ENCODE peak calls at places on chromosomes 5 and 9, in seven cellular contexts. One of them, this sample, is unnamed.

GRCh38 chr9:89878687-89879086 is 273.9 kb downstream of the GADD45G start:
- DNase-seq in ovary: peak; percentile 16
- DNase-seq in NB4: no peak
- DNase-seq in stomach: peak; percentile 48
- DNase-seq in prostate gland: peak; percentile 90
- DNase-seq in lower leg skin: peak; percentile 68
- DNase-seq in Peyer's patch: peak; percentile 61
- DNase-seq in this sample: peak; percentile 62

GRCh38 chr5:138770977-138771376 is 17.8 kb downstream of the CTNNA1 start:
- DNase-seq in prostate gland: no peak
- DNase-seq in Peyer's patch: no peak
- DNase-seq in NB4: no peak
- DNase-seq in stomach: no peak
- DNase-seq in ovary: no peak
- DNase-seq in lower leg skin: no peak
- DNase-seq in this sample: no peak

GRCh38 chr5:146758898-146759297 is 119.7 kb downstream of the PPP2R2B start:
- DNase-seq in lower leg skin: no peak
- DNase-seq in ovary: no peak
- DNase-seq in prostate gland: no peak
- DNase-seq in Peyer's patch: no peak
- DNase-seq in stomach: no peak
- DNase-seq in NB4: no peak
- DNase-seq in this sample: no peak

GRCh38 chr5:92470770-92471169 is 1087.7 kb upstream of the ARRDC3 start:
- DNase-seq in prostate gland: no peak
- DNase-seq in Peyer's patch: no peak
- DNase-seq in lower leg skin: no peak
- DNase-seq in ovary: no peak
- DNase-seq in stomach: no peak
- DNase-seq in NB4: no peak
- DNase-seq in this sample: no peak

GRCh38 chr5:93649234-93649900 is 66.3 kb downstream of the NR2F1 start:
- DNase-seq in Peyer's patch: no peak
- DNase-seq in stomach: no peak
- DNase-seq in prostate gland: no peak
- DNase-seq in ovary: no peak
- DNase-seq in lower leg skin: no peak
- DNase-seq in NB4: no peak
- DNase-seq in this sample: no peak

GRCh38 chr5:78504726-78505431 is 143.7 kb downstream of the LHFPL2 start:
- DNase-seq in lower leg skin: peak; percentile 86
- DNase-seq in NB4: no peak
- DNase-seq in stomach: peak; percentile 71
- DNase-seq in ovary: peak; percentile 77
- DNase-seq in prostate gland: peak; percentile 56
- DNase-seq in Peyer's patch: peak; percentile 78
- DNase-seq in this sample: peak; percentile 52

GRCh38 chr5:5645891-5646290 is 223.4 kb downstream of the ICE1 start:
- DNase-seq in NB4: no peak
- DNase-seq in stomach: no peak
- DNase-seq in lower leg skin: no peak
- DNase-seq in prostate gland: no peak
- DNase-seq in ovary: no peak
- DNase-seq in Peyer's patch: no peak
- DNase-seq in this sample: no peak

GRCh38 chr9:107275530-107275929 is 7.5 kb upstream of the RAD23B start:
- DNase-seq in NB4: no peak
- DNase-seq in lower leg skin: no peak
- DNase-seq in ovary: no peak
- DNase-seq in stomach: no peak
- DNase-seq in Peyer's patch: no peak
- DNase-seq in prostate gland: no peak
- DNase-seq in this sample: no peak

GRCh38 chr9:133726401-133727276 is 11.5 kb downstream of the SARDH start:
- DNase-seq in prostate gland: peak; percentile 51
- DNase-seq in ovary: peak; percentile 50
- DNase-seq in lower leg skin: no peak
- DNase-seq in stomach: peak; percentile 52
- DNase-seq in Peyer's patch: peak; percentile 63
- DNase-seq in NB4: peak; percentile 58
- DNase-seq in this sample: no peak

GRCh38 chr5:160083012-160083436 is 36.2 kb downstream of the PWWP2A start:
- DNase-seq in stomach: no peak
- DNase-seq in NB4: no peak
- DNase-seq in lower leg skin: no peak
- DNase-seq in ovary: no peak
- DNase-seq in prostate gland: no peak
- DNase-seq in Peyer's patch: no peak
- DNase-seq in this sample: no peak

GRCh38 chr9:86713456-86713855 is 233.8 kb downstream of the GAS1 start:
- DNase-seq in stomach: no peak
- DNase-seq in Peyer's patch: no peak
- DNase-seq in NB4: no peak
- DNase-seq in ovary: no peak
- DNase-seq in lower leg skin: no peak
- DNase-seq in prostate gland: no peak
- DNase-seq in this sample: no peak

GRCh38 chr5:157710887-157711286 is 20.3 kb upstream of the THG1L start:
- DNase-seq in stomach: no peak
- DNase-seq in lower leg skin: no peak
- DNase-seq in Peyer's patch: no peak
- DNase-seq in ovary: no peak
- DNase-seq in NB4: no peak
- DNase-seq in prostate gland: no peak
- DNase-seq in this sample: no peak

GRCh38 chr5:107875834-107876233 is 205.1 kb upstream of the EFNA5 start:
- DNase-seq in lower leg skin: peak; percentile 15
- DNase-seq in NB4: no peak
- DNase-seq in stomach: no peak
- DNase-seq in ovary: no peak
- DNase-seq in Peyer's patch: no peak
- DNase-seq in prostate gland: no peak
- DNase-seq in this sample: no peak

GRCh38 chr9:123689701-123690428 is 240.1 kb downstream of the DENND1A start:
- DNase-seq in lower leg skin: no peak
- DNase-seq in prostate gland: no peak
- DNase-seq in stomach: no peak
- DNase-seq in ovary: no peak
- DNase-seq in Peyer's patch: no peak
- DNase-seq in NB4: no peak
- DNase-seq in this sample: no peak

GRCh38 chr9:93665566-93666278 is 89.3 kb downstream of the PHF2 start:
- DNase-seq in prostate gland: no peak
- DNase-seq in NB4: no peak
- DNase-seq in Peyer's patch: peak; percentile 42
- DNase-seq in stomach: no peak
- DNase-seq in ovary: no peak
- DNase-seq in lower leg skin: no peak
- DNase-seq in this sample: peak; percentile 46

GRCh38 chr5:2260211-2260985 is 377.7 kb upstream of the IRX4 start:
- DNase-seq in ovary: no peak
- DNase-seq in stomach: no peak
- DNase-seq in lower leg skin: no peak
- DNase-seq in NB4: no peak
- DNase-seq in Peyer's patch: no peak
- DNase-seq in prostate gland: no peak
- DNase-seq in this sample: no peak

GRCh38 chr5:154038241-154038603 is 488 bp downstream of the FAM114A2 start:
- DNase-seq in lower leg skin: no peak
- DNase-seq in Peyer's patch: peak; percentile 61
- DNase-seq in NB4: peak; percentile 61
- DNase-seq in prostate gland: peak; percentile 16
- DNase-seq in ovary: no peak
- DNase-seq in stomach: no peak
- DNase-seq in this sample: peak; percentile 53

GRCh38 chr9:88953401-88954029 is 37.8 kb upstream of the S1PR3 start:
- DNase-seq in prostate gland: no peak
- DNase-seq in Peyer's patch: no peak
- DNase-seq in ovary: no peak
- DNase-seq in NB4: peak; percentile 22
- DNase-seq in lower leg skin: no peak
- DNase-seq in stomach: no peak
- DNase-seq in this sample: no peak

GRCh38 chr5:67774153-67774552 is 441.4 kb upstream of the PIK3R1 start:
- DNase-seq in NB4: no peak
- DNase-seq in stomach: no peak
- DNase-seq in ovary: no peak
- DNase-seq in lower leg skin: no peak
- DNase-seq in prostate gland: no peak
- DNase-seq in Peyer's patch: no peak
- DNase-seq in this sample: no peak

GRCh38 chr9:113516840-113517577 is 53.5 kb downstream of the RGS3 start:
- DNase-seq in lower leg skin: no peak
- DNase-seq in ovary: no peak
- DNase-seq in Peyer's patch: peak; percentile 85
- DNase-seq in NB4: peak; percentile 72
- DNase-seq in stomach: peak; percentile 36
- DNase-seq in prostate gland: no peak
- DNase-seq in this sample: peak; percentile 37

DNA sequence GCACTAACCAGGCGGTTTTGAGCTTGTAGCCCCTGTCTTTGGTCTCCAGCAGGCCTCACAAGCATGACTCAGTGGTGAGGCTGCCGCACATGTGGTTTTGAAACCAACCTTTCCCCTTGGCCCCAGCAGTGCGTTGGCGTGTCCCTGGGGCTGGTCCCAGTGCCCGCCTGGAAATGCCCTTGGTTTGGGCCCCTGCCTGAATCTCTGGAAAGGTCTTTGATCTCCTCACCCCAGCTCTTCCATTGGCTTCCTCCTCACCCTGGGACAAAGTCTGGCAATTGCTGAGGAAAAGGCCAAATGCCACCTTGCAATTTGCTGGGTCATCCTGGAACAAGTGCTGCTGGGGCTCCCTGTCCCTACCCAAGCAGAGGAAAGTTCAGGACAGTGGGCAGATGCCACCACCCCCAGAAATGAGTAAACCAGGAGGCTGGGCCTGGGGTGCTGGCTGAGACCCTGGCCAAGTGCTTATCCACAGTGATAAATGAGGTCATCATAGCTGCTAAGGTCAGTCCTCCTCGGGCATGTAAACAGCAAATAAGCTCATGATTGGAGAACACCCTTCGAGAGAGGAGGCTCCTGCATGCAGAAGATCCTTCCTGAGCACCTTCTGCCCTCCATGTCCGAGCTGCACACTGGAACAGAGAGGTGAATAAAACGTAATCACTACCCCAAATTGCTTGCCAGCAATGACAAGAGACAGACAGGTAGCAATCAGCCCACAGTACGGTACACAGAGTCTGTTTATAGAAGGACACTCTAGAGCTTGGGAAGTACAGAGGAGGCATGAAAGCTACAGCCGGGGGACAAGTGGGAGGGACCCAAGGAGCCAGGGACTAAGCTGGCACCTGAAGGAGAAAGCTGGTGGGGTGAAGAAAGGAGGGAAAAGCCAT is 98.9 kb upstream of the CPEB4 start:
- DNase-seq in stomach: peak; percentile 25
- DNase-seq in prostate gland: no peak
- DNase-seq in Peyer's patch: peak; percentile 83
- DNase-seq in ovary: no peak
- DNase-seq in NB4: peak; percentile 90
- DNase-seq in lower leg skin: no peak
- DNase-seq in this sample: peak; percentile 59
- TF ChIP-seq POLR2A in stomach: no peak
- TF ChIP-seq POLR2A in prostate gland: no peak
- TF ChIP-seq POLR2A in Peyer's patch: peak; percentile 70
- TF ChIP-seq POLR2A in ovary: no peak
- TF ChIP-seq POLR2A in NB4: no peak
- TF ChIP-seq POLR2A in lower leg skin: no peak
- TF ChIP-seq POLR2A in this sample: no peak

DNA sequence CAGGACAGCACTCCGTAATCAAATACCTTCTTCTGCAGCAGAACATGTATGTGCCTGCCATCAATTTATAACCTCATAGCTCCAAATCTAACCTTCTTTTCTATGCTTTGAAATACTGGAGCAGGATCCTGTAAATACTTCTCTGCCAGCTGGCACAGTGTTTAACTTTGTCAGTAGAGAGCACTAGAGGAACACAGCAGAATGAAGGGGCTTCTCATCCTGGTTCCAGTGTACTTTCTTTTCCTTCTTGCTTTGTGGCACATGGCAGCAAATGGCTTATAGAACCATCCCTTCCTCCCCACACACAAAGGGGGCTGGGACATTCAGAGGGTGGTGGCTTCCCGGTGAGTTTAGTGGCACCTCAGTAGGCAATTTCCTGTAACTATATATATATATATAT is 3.8 kb upstream of the FBXW11 start:
- DNase-seq in prostate gland: no peak
- DNase-seq in ovary: no peak
- DNase-seq in lower leg skin: no peak
- DNase-seq in Peyer's patch: no peak
- DNase-seq in NB4: peak; percentile 46
- DNase-seq in stomach: no peak
- DNase-seq in this sample: no peak
- TF ChIP-seq CTCF in prostate gland: no peak
- TF ChIP-seq CTCF in ovary: no peak
- TF ChIP-seq CTCF in lower leg skin: no peak
- TF ChIP-seq CTCF in Peyer's patch: no peak
- TF ChIP-seq CTCF in NB4: peak; percentile 11
- TF ChIP-seq CTCF in stomach: no peak
- TF ChIP-seq CTCF in this sample: no peak

DNA sequence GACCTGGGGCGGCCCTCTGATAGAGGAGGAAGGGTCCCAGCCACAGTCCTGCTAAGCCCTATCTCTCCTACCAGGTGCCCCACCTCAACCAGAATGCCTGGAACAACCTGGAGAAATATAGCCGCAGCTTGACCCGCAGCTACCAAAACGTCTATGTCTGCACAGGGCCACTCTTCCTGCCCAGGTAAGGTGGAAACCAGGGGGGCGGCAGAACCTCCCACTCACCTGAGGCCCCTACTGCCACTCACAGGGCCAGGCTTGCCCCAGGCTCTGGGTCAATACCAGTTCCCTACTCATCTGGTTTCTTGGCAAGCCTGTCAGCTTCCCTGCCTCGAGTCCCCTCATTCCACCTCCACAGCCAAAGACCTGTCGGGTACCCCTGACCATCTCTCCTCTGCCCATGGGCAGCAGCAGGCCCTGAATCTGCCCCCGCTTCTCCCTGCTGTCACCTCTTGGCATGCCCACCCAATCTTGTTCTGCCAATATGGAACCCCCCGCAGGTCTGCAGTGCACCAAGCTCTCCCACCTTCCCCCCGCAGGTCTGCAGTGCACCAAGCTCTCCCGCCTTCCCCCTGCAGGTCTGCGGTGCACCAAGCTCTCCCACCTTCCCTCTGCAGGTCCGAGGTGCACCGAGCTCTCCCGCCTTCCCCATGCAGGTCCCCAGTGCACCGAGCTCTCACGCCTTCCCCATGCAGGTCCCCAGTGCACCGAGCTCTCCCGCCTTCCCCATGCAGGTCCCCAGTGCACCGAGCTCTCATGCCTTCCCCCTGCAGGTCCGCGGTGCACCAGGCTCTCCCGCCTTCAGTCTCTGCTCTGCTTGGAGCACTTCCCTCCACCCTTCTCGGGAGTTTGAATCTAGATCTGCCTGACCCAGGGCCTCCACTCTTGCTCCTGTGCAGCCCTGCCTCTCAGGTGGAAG is 2.6 kb downstream of the ENDOG start:
- DNase-seq in ovary: no peak
- DNase-seq in stomach: no peak
- DNase-seq in Peyer's patch: no peak
- DNase-seq in NB4: no peak
- DNase-seq in prostate gland: no peak
- DNase-seq in lower leg skin: no peak
- DNase-seq in this sample: no peak
- TF ChIP-seq POLR2A in ovary: no peak
- TF ChIP-seq POLR2A in stomach: no peak
- TF ChIP-seq POLR2A in Peyer's patch: no peak
- TF ChIP-seq POLR2A in NB4: no peak
- TF ChIP-seq POLR2A in prostate gland: no peak
- TF ChIP-seq POLR2A in lower leg skin: no peak
- TF ChIP-seq POLR2A in this sample: no peak

GRCh38 chr9:37309136-37309535 is 113.4 kb upstream of the GRHPR start:
- DNase-seq in prostate gland: no peak
- DNase-seq in NB4: peak; percentile 32
- DNase-seq in Peyer's patch: peak; percentile 64
- DNase-seq in stomach: no peak
- DNase-seq in ovary: no peak
- DNase-seq in lower leg skin: no peak
- DNase-seq in this sample: no peak
- TF ChIP-seq CTCF in prostate gland: no peak
- TF ChIP-seq CTCF in NB4: peak; percentile 11
- TF ChIP-seq CTCF in Peyer's patch: no peak
- TF ChIP-seq CTCF in stomach: no peak
- TF ChIP-seq CTCF in ovary: no peak
- TF ChIP-seq CTCF in lower leg skin: no peak
- TF ChIP-seq CTCF in this sample: no peak

This sample was measured in upper lobe of left lung.